ENCODE peak calls at places on chromosomes 3 and 15, in four cellular contexts. S is hepatocyte, T is transverse colon, U is fibroblast of the aortic adventitia. W is an unnamed sample.

GRCh38 chr3:127779747-127780146 is 42.6 kb downstream of the MGLL start:
- DNase-seq in S (no peak), T (no peak), U (peak), W (peak)

GRCh38 chr3:152120606-152121291 is 148.0 kb upstream of the MBNL1 start:
- DNase-seq in T (no peak), S (no peak), U (no peak), W (no peak)

GRCh38 chr15:59313703-59314332 is 58.9 kb downstream of the MYO1E start:
- DNase-seq in S (peak), U (peak), T (peak), W (peak)

GRCh38 chr3:57221883-57222282 is 5.6 kb upstream of the APPL1 start:
- DNase-seq in U (peak), T (no peak), S (peak), W (no peak)

GRCh38 chr15:91711384-91712082 is 142.0 kb upstream of the SLCO3A1 start:
- DNase-seq in T (no peak), U (no peak), S (no peak), W (no peak)

GRCh38 chr15:48976444-48977088 is 12.8 kb upstream of the SHC4 start:
- DNase-seq in T (no peak), U (no peak), S (no peak), W (no peak)

GRCh38 chr3:37662708-37663107 is 199.0 kb upstream of the CTDSPL start:
- DNase-seq in S (no peak), T (no peak), U (no peak), W (no peak)

GRCh38 chr3:183284570-183284969 is 31.5 kb downstream of the B3GNT5 start:
- DNase-seq in U (no peak), S (no peak), T (no peak), W (no peak)

GRCh38 chr3:36482259-36482658 is 102.0 kb downstream of the STAC start:
- DNase-seq in T (no peak), U (no peak), S (no peak), W (no peak)

GRCh38 chr3:52841211-52841980 is 6.6 kb upstream of the MUSTN1 start:
- DNase-seq in S (no peak), T (no peak), U (no peak), W (peak)

GRCh38 chr15:64197425-64197824 is 34.6 kb upstream of the PPIB start:
- DNase-seq in T (no peak), U (peak), S (no peak), W (no peak)

GRCh38 chr3:149751551-149751950 is 738 bp downstream of the COMMD2 start:
- DNase-seq in T (no peak), S (no peak), U (peak), W (no peak)

GRCh38 chr15:71914092-71914491 is 103.7 kb downstream of the NR2E3 start:
- DNase-seq in S (no peak), U (no peak), T (no peak), W (peak)

GRCh38 chr15:25774871-25775270 is 88.3 kb downstream of the ATP10A start:
- DNase-seq in U (no peak), T (no peak), S (no peak), W (no peak)

GRCh38 chr3:105611304-105612192 is 244.8 kb downstream of the ALCAM start:
- DNase-seq in T (no peak), U (peak), S (peak), W (no peak)

GRCh38 chr3:5126586-5126985 is 4.5 kb downstream of the ARL8B start:
- DNase-seq in T (no peak), U (peak), S (peak), W (no peak)

GRCh38 chr3:195004512-195005250 is 266.3 kb downstream of the XXYLT1 start:
- DNase-seq in S (no peak), T (no peak), U (no peak), W (no peak)

GRCh38 chr3:195001261-195001660 is 269.7 kb downstream of the XXYLT1 start:
- DNase-seq in S (no peak), U (no peak), T (no peak), W (no peak)

GRCh38 chr3:195003893-195004289 is 267.1 kb downstream of the XXYLT1 start:
- DNase-seq in S (no peak), T (no peak), U (no peak), W (no peak)

GRCh38 chr3:195003006-195003892 is 267.7 kb downstream of the XXYLT1 start:
- DNase-seq in S (no peak), T (peak), U (peak), W (no peak)

GRCh38 chr3:195001961-195002861 is 268.7 kb downstream of the XXYLT1 start:
- DNase-seq in S (peak), U (peak), T (peak), W (peak)
- TF ChIP-seq CTCF in S (peak), U (peak), T (peak), W (peak)

GRCh38 chr3:115922681-115923347 is 299.5 kb downstream of the GAP43 start:
- DNase-seq in S (peak), T (no peak), U (peak), W (no peak)
- TF ChIP-seq CTCF in S (peak), T (no peak), U (peak), W (no peak)

GRCh38 chr15:51917493-51917892 is 54.1 kb downstream of the LEO1 start:
- DNase-seq in U (peak), T (no peak), S (peak), W (no peak)
- TF ChIP-seq CTCF in U (peak), T (no peak), S (peak), W (peak)

GRCh38 chr3:59366218-59366617 is 316.4 kb upstream of the CFAP20DC start:
- DNase-seq in U (no peak), T (no peak), S (no peak), W (no peak)

GRCh38 chr3:59368887-59369286 is 319.1 kb upstream of the CFAP20DC start:
- DNase-seq in T (no peak), U (no peak), S (no peak), W (no peak)

GRCh38 chr3:59364471-59364870 is 314.6 kb upstream of the CFAP20DC start:
- DNase-seq in S (no peak), U (peak), T (no peak), W (no peak)

DNA sequence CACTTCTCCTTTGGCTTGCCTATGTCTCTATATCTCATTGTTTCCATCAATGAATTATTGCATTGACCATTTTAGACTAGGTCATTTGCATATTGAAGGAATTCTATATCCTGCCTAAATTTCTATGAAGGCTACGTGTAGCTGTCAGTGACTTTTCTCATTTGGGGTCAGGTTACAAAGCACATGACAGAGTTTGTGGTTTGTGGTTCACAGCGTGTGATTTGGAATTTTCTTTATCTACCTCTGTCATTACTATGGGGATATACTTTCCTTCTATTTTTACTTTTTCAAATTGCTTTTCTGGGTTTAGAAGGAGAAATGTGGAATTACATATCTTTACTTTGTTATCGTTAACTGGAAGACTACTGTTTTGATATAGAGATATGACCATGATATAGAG is 317.3 kb upstream of the CFAP20DC start:
- DNase-seq in S (no peak), T (no peak), U (no peak), W (no peak)
- TF ChIP-seq CTCF in S (no peak), T (no peak), U (no peak), W (no peak)

GRCh38 chr3:39124876-39125836 is 17.7 kb downstream of the TTC21A start:
- DNase-seq in U (peak), T (peak), S (peak), W (no peak)
- TF ChIP-seq CTCF in U (peak), T (peak), S (peak), W (no peak)

DNA sequence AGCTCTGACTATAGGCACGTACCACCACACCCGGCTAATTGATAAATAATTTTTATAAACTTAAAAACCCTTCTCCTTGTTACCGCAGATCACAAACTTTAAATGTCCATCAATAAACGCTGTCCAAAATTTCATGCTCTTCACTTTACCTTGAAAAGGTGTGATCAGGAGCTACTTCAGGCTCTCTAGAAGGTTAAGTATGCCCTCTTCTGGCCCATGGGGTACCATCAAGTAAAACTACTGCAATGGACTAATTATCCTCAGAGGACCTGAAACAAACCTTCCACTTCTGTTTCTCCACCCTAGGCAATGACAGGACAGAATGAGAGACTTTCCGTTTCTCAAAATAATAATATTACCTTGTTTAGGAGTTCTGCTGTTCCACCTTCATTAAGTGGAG is 9.2 kb downstream of the LZTFL1 start:
- DNase-seq in U (peak), S (peak), T (no peak), W (no peak)
- TF ChIP-seq CTCF in U (peak), S (peak), T (peak), W (no peak)

GRCh38 chr3:65732060-65732933 is 306.4 kb downstream of the MAGI1 start:
- DNase-seq in S (peak), U (peak), T (no peak), W (peak)
- TF ChIP-seq CTCF in S (peak), U (peak), T (peak), W (peak)

DNA sequence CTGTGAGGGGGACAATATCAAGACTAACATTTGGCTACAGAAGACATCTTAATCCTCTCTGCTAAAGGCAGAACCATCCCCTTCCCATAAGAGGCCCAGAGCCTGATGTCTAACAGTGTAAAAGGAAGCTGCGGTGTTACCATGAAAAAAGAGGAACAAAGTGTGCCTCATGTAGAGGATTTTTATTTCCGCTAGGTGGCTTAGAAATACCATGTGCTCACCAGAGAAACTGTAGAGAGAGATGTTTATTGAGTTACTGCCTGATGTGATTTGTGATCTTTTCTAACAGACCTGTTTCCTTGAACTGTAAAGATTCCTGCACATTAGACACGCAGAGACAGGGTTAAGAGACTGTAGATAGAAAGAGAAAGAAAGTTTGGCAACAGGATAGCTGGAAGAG is 22.1 kb downstream of the OR5H15 start:
- DNase-seq in T (no peak), U (no peak), S (peak), W (peak)
- TF ChIP-seq CTCF in T (no peak), U (peak), S (peak), W (peak)

DNA sequence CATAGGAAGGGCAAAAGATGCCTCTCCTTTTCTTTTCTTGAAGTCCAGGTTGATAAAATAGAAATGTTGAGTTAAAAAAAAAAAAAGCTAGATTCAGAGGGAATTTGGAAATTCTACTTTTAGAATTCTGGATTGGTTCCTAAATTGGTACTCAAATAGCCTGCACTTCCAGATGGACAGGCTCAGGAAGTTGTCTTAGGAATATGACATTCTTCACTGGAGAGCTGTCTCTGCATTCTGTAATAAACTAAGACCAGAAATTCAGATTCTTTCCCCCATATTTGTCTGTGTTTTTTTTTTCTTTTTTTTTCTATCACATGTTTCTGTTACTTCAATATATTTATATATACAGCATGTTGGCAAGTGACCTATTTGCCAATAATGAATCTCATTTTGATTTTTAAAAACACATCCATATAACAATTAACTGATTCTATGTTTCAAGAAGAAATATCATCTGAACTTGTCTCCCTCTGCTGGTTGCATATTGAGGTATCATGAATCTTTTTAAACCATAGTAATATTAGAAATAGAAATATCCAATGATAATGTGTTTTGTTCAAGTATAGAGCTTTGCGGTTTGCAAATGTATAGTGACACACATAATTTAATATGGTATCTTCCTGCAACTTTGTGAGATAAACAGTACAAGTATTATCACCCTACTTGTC is 8.5 kb upstream of the LSAMP start:
- DNase-seq in U (peak), T (no peak), S (no peak), W (no peak)
- TF ChIP-seq CTCF in U (peak), T (no peak), S (peak), W (no peak)

W was measured in GM10248.